ENCODE peak calls at places on chromosomes 13 and 19, in four cellular contexts. X is K562, A is H1, F is HepG2. C is an unnamed sample.

GRCh38 chr19:42324655-42325307 is 654 bp upstream of the MEGF8 start:
- DNase-seq in A (peak; percentile 60), X (no peak), F (no peak), C (no peak)

GRCh38 chr19:37594982-37595382 is 306 bp downstream of the ZNF540 start:
- DNase-seq in F (no peak), A (no peak), X (peak; percentile 32), C (peak; percentile 20)

GRCh38 chr19:31387662-31388175 is 38.5 kb upstream of the TSHZ3 start:
- DNase-seq in A (no peak), F (no peak), X (no peak), C (no peak)

GRCh38 chr19:34364462-34364829 is 550 bp upstream of the GPI start:
- DNase-seq in X (no peak), F (no peak), A (no peak), C (no peak)

GRCh38 chr19:28063702-28064101 is 1149.2 kb downstream of the UQCRFS1 start:
- DNase-seq in X (no peak), A (no peak), F (no peak), C (no peak)

GRCh38 chr19:12527034-12527836 is 24.0 kb downstream of the ZNF564 start:
- DNase-seq in F (no peak), X (no peak), A (no peak), C (peak; percentile 62)

GRCh38 chr13:104098421-104098820 is 1032.2 kb upstream of the SLC10A2 start:
- DNase-seq in F (no peak), A (no peak), X (no peak), C (no peak)

GRCh38 chr19:2235396-2236284 is 489 bp downstream of the PLEKHJ1 start:
- DNase-seq in X (no peak), F (peak; percentile 85), A (peak; percentile 62), C (no peak)

GRCh38 chr13:40993987-40994386 is 25.1 kb downstream of the ELF1 start:
- DNase-seq in F (no peak), A (no peak), X (no peak), C (no peak)

GRCh38 chr19:31707206-31707605 is 358.0 kb upstream of the TSHZ3 start:
- DNase-seq in F (no peak), A (no peak), X (no peak), C (no peak)

GRCh38 chr19:18541258-18541991 is 1.9 kb downstream of the FKBP8 start:
- DNase-seq in A (no peak), X (no peak), F (no peak), C (no peak)

GRCh38 chr13:20351279-20352022 is 119.3 kb upstream of the GJB6 start:
- DNase-seq in F (no peak), X (no peak), A (no peak), C (no peak)

GRCh38 chr13:70758932-70759331 is 650.7 kb upstream of the KLHL1 start:
- DNase-seq in X (no peak), F (no peak), A (no peak), C (no peak)

GRCh38 chr13:56713656-56714055 is 427.1 kb upstream of the PRR20A start:
- DNase-seq in A (no peak), X (no peak), F (no peak), C (no peak)

GRCh38 chr19:2168619-2169424 is 5.1 kb downstream of the DOT1L start:
- DNase-seq in X (peak; percentile 74), F (peak; percentile 99), A (no peak), C (peak; percentile 78)

GRCh38 chr13:111992911-111993310 is 74.0 kb upstream of the SOX1 start:
- DNase-seq in F (no peak), X (no peak), A (no peak), C (no peak)

GRCh38 chr19:867301-867793 is 7.9 kb downstream of the CFD start:
- DNase-seq in F (no peak), X (no peak), A (no peak), C (no peak)

GRCh38 chr19:868458-869244 is 9.2 kb downstream of the CFD start:
- DNase-seq in A (no peak), F (no peak), X (no peak), C (no peak)

GRCh38 chr19:869245-870177 is 10.0 kb downstream of the CFD start:
- DNase-seq in F (no peak), X (no peak), A (no peak), C (peak; percentile 89)

GRCh38 chr19:867855-868457 is 8.5 kb downstream of the CFD start:
- DNase-seq in F (no peak), A (no peak), X (no peak), C (no peak)

GRCh38 chr19:866769-867300 is 7.4 kb downstream of the CFD start:
- DNase-seq in X (no peak), A (no peak), F (no peak), C (no peak)
- TF ChIP-seq RNF2 in X (no peak), A (no peak), F (no peak), C (no peak)

DNA sequence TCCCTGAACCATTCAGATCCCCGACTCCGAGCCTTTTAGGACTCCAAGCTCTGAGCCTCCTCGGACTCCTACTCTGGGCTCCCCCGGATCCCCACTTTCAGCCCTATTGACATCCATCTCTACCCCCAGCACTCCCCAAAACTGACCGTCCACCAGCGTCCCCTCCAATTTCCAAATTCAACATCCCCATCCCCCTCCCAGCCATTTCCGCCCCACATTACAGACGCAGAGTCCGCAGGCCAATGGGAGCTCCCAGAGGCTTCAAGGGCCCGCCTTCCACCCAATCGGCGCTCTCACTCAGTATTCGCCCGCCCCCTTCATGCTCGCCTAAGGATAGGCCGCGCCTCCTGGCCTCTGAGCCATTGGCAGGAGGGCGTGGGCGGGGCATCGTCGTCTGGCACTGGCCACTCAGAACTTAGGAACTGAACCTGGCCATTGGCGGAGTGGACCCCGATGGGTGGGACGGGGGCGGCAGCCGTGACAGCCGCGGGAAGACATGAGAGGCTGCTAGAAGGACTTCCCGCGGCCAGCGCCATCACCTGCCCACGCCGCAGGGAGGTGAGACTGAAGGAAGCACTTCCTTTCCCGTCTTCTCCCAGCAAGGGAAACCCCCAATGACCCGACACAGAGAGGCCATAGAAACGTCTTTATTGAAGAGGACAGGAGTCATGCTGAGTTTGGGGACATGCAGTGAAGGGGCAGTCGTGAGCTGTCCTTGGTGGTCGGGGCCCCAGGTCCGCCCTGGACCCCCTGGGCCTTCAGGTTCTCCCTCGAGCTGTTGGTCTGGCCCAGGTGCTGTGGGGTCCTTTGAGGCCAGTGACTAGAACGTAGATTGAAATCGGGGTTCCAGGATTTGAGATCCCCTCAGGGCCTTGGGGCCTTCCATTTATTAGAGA is at the start of gene ALKBH6:
- DNase-seq in X (peak; percentile 98), A (peak; percentile 97), F (peak; percentile 97), C (peak; percentile 100)
- TF ChIP-seq RNF2 in X (no peak), A (no peak), F (no peak), C (no peak)

DNA sequence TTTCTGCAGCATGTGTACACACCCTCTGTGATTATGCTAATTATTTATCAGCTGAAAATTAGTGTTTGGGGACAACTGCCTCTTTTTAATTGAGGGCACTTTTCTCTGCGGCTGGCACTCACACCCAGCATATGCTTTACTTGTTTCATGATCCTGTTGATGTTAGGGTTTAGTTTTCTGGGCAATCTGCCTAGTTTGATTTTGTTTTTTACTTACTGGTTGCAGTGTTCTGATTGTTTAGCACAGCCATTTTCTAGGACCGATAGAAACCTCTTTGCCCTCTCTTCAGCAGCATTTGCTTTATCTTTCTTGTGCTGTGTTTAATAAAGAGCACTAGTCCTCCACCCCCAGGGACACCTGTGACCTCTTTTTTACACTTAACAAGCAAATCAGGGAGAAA is 161.6 kb downstream of the PAN3 start:
- DNase-seq in A (no peak), F (no peak), X (no peak), C (no peak)
- TF ChIP-seq RNF2 in A (no peak), F (no peak), X (no peak), C (no peak)

GRCh38 chr13:44489751-44490150 is 86.4 kb downstream of the TSC22D1 start:
- DNase-seq in F (no peak), A (no peak), X (no peak), C (no peak)
- TF ChIP-seq RNF2 in F (no peak), A (no peak), X (no peak), C (no peak)

C was measured in A549.